ENCODE peak calls at places on chromosome 2, in five cellular contexts. One of them, this sample, is unnamed.

GRCh38 chr2:170307052-170307451 is 129.1 kb downstream of the MYO3B start:
- DNase-seq in heart left ventricle: no peak
- DNase-seq in PC-9: peak; percentile 45
- DNase-seq in right cardiac atrium: no peak
- DNase-seq in endothelial cell of umbilical vein: no peak
- DNase-seq in this sample: no peak

GRCh38 chr2:154963509-154963908 is 265.0 kb downstream of the KCNJ3 start:
- DNase-seq in heart left ventricle: no peak
- DNase-seq in PC-9: no peak
- DNase-seq in right cardiac atrium: no peak
- DNase-seq in endothelial cell of umbilical vein: peak; percentile 82
- DNase-seq in this sample: no peak

GRCh38 chr2:222302178-222303018 is 3.6 kb upstream of the PAX3 start:
- DNase-seq in heart left ventricle: no peak
- DNase-seq in PC-9: no peak
- DNase-seq in right cardiac atrium: peak; percentile 20
- DNase-seq in endothelial cell of umbilical vein: no peak
- DNase-seq in this sample: no peak

GRCh38 chr2:176781570-176782217 is 430.9 kb upstream of the HNRNPA3 start:
- DNase-seq in heart left ventricle: no peak
- DNase-seq in PC-9: no peak
- DNase-seq in right cardiac atrium: no peak
- DNase-seq in endothelial cell of umbilical vein: no peak
- DNase-seq in this sample: no peak

GRCh38 chr2:70851704-70852103 is 16.1 kb upstream of the CD207 start:
- DNase-seq in heart left ventricle: no peak
- DNase-seq in PC-9: no peak
- DNase-seq in right cardiac atrium: no peak
- DNase-seq in endothelial cell of umbilical vein: no peak
- DNase-seq in this sample: no peak

GRCh38 chr2:217597140-217597539 is 405.7 kb downstream of the TNS1 start:
- DNase-seq in heart left ventricle: no peak
- DNase-seq in PC-9: no peak
- DNase-seq in right cardiac atrium: no peak
- DNase-seq in endothelial cell of umbilical vein: no peak
- DNase-seq in this sample: no peak

GRCh38 chr2:226002438-226002837 is 602.9 kb downstream of the NYAP2 start:
- DNase-seq in heart left ventricle: no peak
- DNase-seq in PC-9: peak; percentile 66
- DNase-seq in right cardiac atrium: peak; percentile 62
- DNase-seq in endothelial cell of umbilical vein: no peak
- DNase-seq in this sample: peak; percentile 70

GRCh38 chr2:138819964-138820363 is 39.8 kb upstream of the NXPH2 start:
- DNase-seq in heart left ventricle: no peak
- DNase-seq in PC-9: no peak
- DNase-seq in right cardiac atrium: no peak
- DNase-seq in endothelial cell of umbilical vein: no peak
- DNase-seq in this sample: no peak

GRCh38 chr2:73913414-73914054 is 13.1 kb upstream of the DGUOK start:
- DNase-seq in heart left ventricle: no peak
- DNase-seq in PC-9: no peak
- DNase-seq in right cardiac atrium: no peak
- DNase-seq in endothelial cell of umbilical vein: no peak
- DNase-seq in this sample: no peak

GRCh38 chr2:60558536-60558935 is 5.1 kb upstream of the BCL11A start:
- DNase-seq in heart left ventricle: no peak
- DNase-seq in PC-9: no peak
- DNase-seq in right cardiac atrium: no peak
- DNase-seq in endothelial cell of umbilical vein: no peak
- DNase-seq in this sample: no peak

GRCh38 chr2:126911111-126911796 is 12.6 kb downstream of the TEX51 start:
- DNase-seq in heart left ventricle: no peak
- DNase-seq in PC-9: no peak
- DNase-seq in right cardiac atrium: no peak
- DNase-seq in endothelial cell of umbilical vein: no peak
- DNase-seq in this sample: no peak

GRCh38 chr2:8225798-8226197 is 456.1 kb upstream of the ID2 start:
- DNase-seq in heart left ventricle: no peak
- DNase-seq in PC-9: no peak
- DNase-seq in right cardiac atrium: no peak
- DNase-seq in endothelial cell of umbilical vein: no peak
- DNase-seq in this sample: no peak

GRCh38 chr2:46122971-46123365 is 174.2 kb upstream of the EPAS1 start:
- DNase-seq in heart left ventricle: no peak
- DNase-seq in PC-9: peak; percentile 67
- DNase-seq in right cardiac atrium: no peak
- DNase-seq in endothelial cell of umbilical vein: peak; percentile 76
- DNase-seq in this sample: no peak

GRCh38 chr2:47237375-47238357 is 82.6 kb upstream of the STPG4 start:
- DNase-seq in heart left ventricle: peak; percentile 56
- DNase-seq in PC-9: peak; percentile 52
- DNase-seq in right cardiac atrium: peak; percentile 90
- DNase-seq in endothelial cell of umbilical vein: peak; percentile 63
- DNase-seq in this sample: no peak

GRCh38 chr2:128525653-128526052 is 207.0 kb upstream of the HS6ST1 start:
- DNase-seq in heart left ventricle: no peak
- DNase-seq in PC-9: no peak
- DNase-seq in right cardiac atrium: no peak
- DNase-seq in endothelial cell of umbilical vein: no peak
- DNase-seq in this sample: peak; percentile 46

DNA sequence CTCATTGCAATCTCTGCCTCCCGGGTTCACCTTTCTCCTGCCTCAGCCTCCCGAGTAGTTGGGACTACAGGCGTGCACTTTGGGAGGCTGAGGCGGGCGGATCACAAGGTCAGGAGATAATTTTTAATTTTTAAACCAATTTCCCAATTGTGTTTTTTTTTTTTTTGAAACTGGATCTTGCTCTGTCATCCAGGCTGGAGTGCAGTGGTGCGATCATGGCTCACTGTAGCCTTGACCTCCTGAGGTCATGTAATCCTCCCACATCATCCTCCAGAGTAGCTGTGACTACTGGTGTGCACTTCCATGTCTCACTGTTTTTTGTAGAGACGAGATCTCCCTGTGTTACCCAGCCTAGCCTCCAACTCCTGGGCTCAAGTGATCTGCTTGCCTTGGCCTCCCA is 49.3 kb downstream of the GLS start:
- DNase-seq in heart left ventricle: no peak
- DNase-seq in PC-9: no peak
- DNase-seq in right cardiac atrium: no peak
- DNase-seq in endothelial cell of umbilical vein: no peak
- DNase-seq in this sample: no peak
- H3K4me1 ChIP-seq in heart left ventricle: no peaks in the 10 kb centered on the region
- H3K4me1 ChIP-seq in PC-9: no peaks in the 10 kb centered on the region
- H3K4me1 ChIP-seq in right cardiac atrium: no peaks in the 10 kb centered on the region
- H3K4me1 ChIP-seq in endothelial cell of umbilical vein: no peaks in the 10 kb centered on the region
- H3K4me1 ChIP-seq in this sample: peaks cover 21% of the 10 kb centered on the region

DNA sequence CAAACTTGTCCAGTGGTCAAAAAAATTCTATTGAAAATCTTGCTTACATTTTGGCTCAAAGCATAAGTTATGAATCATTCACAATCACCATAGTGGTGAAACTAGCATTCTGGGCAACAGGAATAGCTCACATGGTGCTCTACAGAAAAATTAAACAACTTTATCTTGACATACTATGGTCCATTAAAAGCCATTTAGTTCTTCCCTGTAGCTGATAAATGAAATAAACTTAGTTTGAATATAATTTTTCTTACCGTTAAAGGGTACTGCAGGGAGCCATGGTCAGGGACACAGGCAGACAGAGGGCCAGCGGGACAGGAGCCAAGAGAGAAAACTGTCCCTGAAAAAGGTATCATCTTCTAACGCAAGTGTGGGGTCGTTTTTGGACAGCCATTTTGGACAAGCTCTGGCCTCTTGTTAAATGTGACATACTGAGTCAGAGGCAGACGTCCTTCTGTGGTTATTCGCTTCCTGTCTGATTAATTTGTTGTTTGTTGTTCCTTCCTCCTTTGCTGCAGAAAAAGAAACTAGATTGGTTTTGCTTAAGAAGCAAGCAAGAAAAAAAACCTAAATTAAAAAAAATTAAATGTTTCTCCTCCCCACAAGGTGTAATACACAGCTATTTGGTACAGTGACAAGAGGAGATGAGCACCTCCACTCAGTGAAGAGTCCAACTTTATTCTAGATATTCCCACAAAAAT is at the start of gene WIPF1:
- DNase-seq in heart left ventricle: no peak
- DNase-seq in PC-9: no peak
- DNase-seq in right cardiac atrium: no peak
- DNase-seq in endothelial cell of umbilical vein: peak; percentile 66
- DNase-seq in this sample: no peak
- H3K27ac ChIP-seq in heart left ventricle: peak within 1 kb of the TSS; percentile 57
- H3K27ac ChIP-seq in PC-9: no peak within 1 kb of the TSS
- H3K27ac ChIP-seq in right cardiac atrium: peak within 1 kb of the TSS; percentile 48
- H3K27ac ChIP-seq in endothelial cell of umbilical vein: peak within 1 kb of the TSS; percentile 76
- H3K27ac ChIP-seq in this sample: no peak within 1 kb of the TSS

DNA sequence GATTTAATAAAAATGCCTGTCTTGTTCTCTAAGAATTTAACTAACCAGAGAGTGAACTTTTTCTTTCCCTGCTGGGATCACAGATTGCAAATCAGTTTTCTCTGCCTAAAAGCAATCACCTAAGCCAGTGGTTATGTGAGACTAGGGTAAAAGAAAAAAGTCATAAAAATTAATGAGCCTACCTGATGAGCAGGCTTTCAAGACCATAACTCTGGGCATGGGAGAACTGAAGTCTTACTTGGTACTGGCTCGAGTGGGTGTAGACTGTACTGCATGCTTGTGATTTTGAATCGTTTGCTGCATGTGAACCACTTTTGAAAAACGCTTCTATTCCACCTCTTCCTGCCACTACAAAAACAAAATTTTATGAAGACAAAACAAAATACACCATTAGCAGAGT is 1677.1 kb upstream of the LRRTM1 start:
- DNase-seq in heart left ventricle: no peak
- DNase-seq in PC-9: no peak
- DNase-seq in right cardiac atrium: no peak
- DNase-seq in endothelial cell of umbilical vein: no peak
- DNase-seq in this sample: no peak
- H3K4me3 ChIP-seq in heart left ventricle: no peak overlapping the region
- H3K4me3 ChIP-seq in PC-9: no peak overlapping the region
- H3K4me3 ChIP-seq in right cardiac atrium: no peak overlapping the region
- H3K4me3 ChIP-seq in endothelial cell of umbilical vein: no peak overlapping the region
- H3K4me3 ChIP-seq in this sample: no peak overlapping the region

DNA sequence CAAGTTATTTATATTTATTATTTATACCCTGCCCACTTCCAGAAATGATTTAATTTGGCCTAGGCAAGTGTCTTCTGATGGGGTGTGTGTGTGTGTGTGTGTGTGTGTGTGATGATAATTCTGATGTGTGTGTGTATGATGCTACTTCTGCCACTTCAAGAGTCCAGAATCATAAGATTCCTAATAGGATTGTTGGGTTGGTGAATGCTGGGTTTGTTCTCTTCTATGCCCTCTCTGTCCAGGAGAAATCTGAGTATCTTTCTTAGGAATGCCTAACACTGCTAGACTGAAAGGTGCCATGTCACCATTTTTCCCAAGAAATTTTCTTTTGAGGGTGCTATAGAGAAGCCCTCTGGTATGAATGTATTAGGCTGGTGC is 122.5 kb downstream of the SPTBN1 start:
- DNase-seq in heart left ventricle: no peak
- DNase-seq in PC-9: no peak
- DNase-seq in right cardiac atrium: no peak
- DNase-seq in endothelial cell of umbilical vein: no peak
- DNase-seq in this sample: no peak
- H3K4me1 ChIP-seq in heart left ventricle: peaks cover 84% of the 10 kb centered on the region
- H3K4me1 ChIP-seq in PC-9: peaks cover 59% of the 10 kb centered on the region
- H3K4me1 ChIP-seq in right cardiac atrium: peaks cover 37% of the 10 kb centered on the region
- H3K4me1 ChIP-seq in endothelial cell of umbilical vein: peaks cover 56% of the 10 kb centered on the region
- H3K4me1 ChIP-seq in this sample: peaks cover 63% of the 10 kb centered on the region

DNA sequence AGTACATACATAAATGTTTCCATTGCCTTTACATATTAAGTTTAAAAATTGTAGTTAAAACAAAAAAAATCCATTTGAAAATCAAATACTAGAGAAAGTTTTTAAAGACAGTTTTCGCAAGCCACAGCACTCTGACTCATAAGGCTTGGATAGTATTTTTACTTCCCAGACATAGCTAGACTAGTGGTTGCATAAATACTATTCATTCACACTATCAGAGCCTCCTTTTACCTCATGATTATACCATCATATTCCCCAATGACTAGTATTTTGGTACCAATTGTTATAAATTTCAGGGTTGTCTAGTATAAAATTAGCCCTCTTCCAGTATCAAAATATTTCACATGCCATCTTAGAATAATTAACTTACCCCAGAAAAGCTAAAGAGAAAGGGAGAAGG is 393.5 kb downstream of the ERBB4 start:
- DNase-seq in heart left ventricle: no peak
- DNase-seq in PC-9: no peak
- DNase-seq in right cardiac atrium: no peak
- DNase-seq in endothelial cell of umbilical vein: no peak
- DNase-seq in this sample: peak; percentile 17
- H3K27ac ChIP-seq in heart left ventricle: no peak overlapping the region
- H3K27ac ChIP-seq in PC-9: no peak overlapping the region
- H3K27ac ChIP-seq in right cardiac atrium: no peak overlapping the region
- H3K27ac ChIP-seq in endothelial cell of umbilical vein: no peak overlapping the region
- H3K27ac ChIP-seq in this sample: no peak overlapping the region

DNA sequence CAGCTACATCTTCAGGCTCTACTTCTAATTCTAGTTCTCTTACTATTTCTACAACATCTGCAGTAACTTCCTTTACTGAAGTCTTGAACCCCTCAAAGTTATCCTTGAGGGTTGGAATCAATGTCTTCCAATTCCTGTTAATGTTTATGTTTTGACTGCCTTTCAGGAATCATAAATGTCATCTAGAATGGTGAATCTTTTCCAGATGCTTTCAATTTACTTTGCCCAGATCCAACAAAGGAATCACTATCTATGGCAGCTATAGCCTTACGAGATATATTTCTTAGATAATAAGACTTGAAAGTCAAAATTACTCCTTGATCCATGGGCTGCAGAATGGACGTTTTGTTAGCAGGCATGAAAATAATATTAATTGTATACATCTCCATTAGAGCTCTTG is 123.9 kb downstream of the PDE1A start:
- DNase-seq in heart left ventricle: no peak
- DNase-seq in PC-9: no peak
- DNase-seq in right cardiac atrium: no peak
- DNase-seq in endothelial cell of umbilical vein: no peak
- DNase-seq in this sample: no peak
- H3K4me3 ChIP-seq in heart left ventricle: no peak overlapping the region
- H3K4me3 ChIP-seq in PC-9: no peak overlapping the region
- H3K4me3 ChIP-seq in right cardiac atrium: no peak overlapping the region
- H3K4me3 ChIP-seq in endothelial cell of umbilical vein: no peak overlapping the region
- H3K4me3 ChIP-seq in this sample: no peak overlapping the region

GRCh38 chr2:239305222-239305575 is 95.6 kb downstream of the HDAC4 start:
- DNase-seq in heart left ventricle: peak; percentile 15
- DNase-seq in PC-9: no peak
- DNase-seq in right cardiac atrium: no peak
- DNase-seq in endothelial cell of umbilical vein: no peak
- DNase-seq in this sample: no peak

GRCh38 chr2:239303711-239304532 is 96.9 kb downstream of the HDAC4 start:
- DNase-seq in heart left ventricle: peak; percentile 15
- DNase-seq in PC-9: no peak
- DNase-seq in right cardiac atrium: no peak
- DNase-seq in endothelial cell of umbilical vein: no peak
- DNase-seq in this sample: no peak

GRCh38 chr2:239302808-239303557 is 97.8 kb downstream of the HDAC4 start:
- DNase-seq in heart left ventricle: peak; percentile 25
- DNase-seq in PC-9: no peak
- DNase-seq in right cardiac atrium: no peak
- DNase-seq in endothelial cell of umbilical vein: no peak
- DNase-seq in this sample: no peak

GRCh38 chr2:239305771-239306170 is 95.0 kb downstream of the HDAC4 start:
- DNase-seq in heart left ventricle: no peak
- DNase-seq in PC-9: no peak
- DNase-seq in right cardiac atrium: no peak
- DNase-seq in endothelial cell of umbilical vein: no peak
- DNase-seq in this sample: no peak

GRCh38 chr2:239304533-239305221 is 96.1 kb downstream of the HDAC4 start:
- DNase-seq in heart left ventricle: peak; percentile 17
- DNase-seq in PC-9: no peak
- DNase-seq in right cardiac atrium: no peak
- DNase-seq in endothelial cell of umbilical vein: no peak
- DNase-seq in this sample: no peak
- H3K4me1 ChIP-seq in heart left ventricle: peaks cover 47% of the 10 kb centered on the region
- H3K4me1 ChIP-seq in PC-9: no peaks in the 10 kb centered on the region
- H3K4me1 ChIP-seq in right cardiac atrium: peaks cover 11% of the 10 kb centered on the region
- H3K4me1 ChIP-seq in endothelial cell of umbilical vein: no peaks in the 10 kb centered on the region
- H3K4me1 ChIP-seq in this sample: no peaks in the 10 kb centered on the region